ENCODE peak calls at places on chromosomes 5 and 9, in seven cellular contexts. F is ovary, X is GM06990, S is heart left ventricle, T is WTC11, N is choroid plexus epithelial cell, C is RWPE1. I is an unnamed sample.

GRCh38 chr9:116064970-116065369 is 88.6 kb upstream of the PAPPA start:
- DNase-seq in N (no peak), F (no peak), C (no peak), S (no peak), T (no peak), X (no peak), I (no peak)

GRCh38 chr9:124306098-124306735 is 48.5 kb downstream of the NEK6 start:
- DNase-seq in N (peak), S (peak), C (peak), X (no peak), F (no peak), T (no peak), I (no peak)

GRCh38 chr5:53359906-53360305 is 120.5 kb upstream of the FST start:
- DNase-seq in C (no peak), X (no peak), N (no peak), T (no peak), S (no peak), F (no peak), I (no peak)

GRCh38 chr9:127202461-127203139 is 62.0 kb upstream of the GARNL3 start:
- DNase-seq in N (no peak), F (no peak), T (no peak), X (no peak), S (no peak), C (no peak), I (no peak)

GRCh38 chr9:79189511-79189924 is 382.2 kb upstream of the TLE4 start:
- DNase-seq in T (no peak), S (no peak), X (no peak), N (peak), F (no peak), C (no peak), I (no peak)

GRCh38 chr9:133403766-133404439 is 13.9 kb downstream of the REXO4 start:
- DNase-seq in C (peak), S (no peak), F (no peak), N (peak), X (no peak), T (peak), I (peak)

GRCh38 chr5:158727108-158727507 is 372.6 kb downstream of the EBF1 start:
- DNase-seq in C (no peak), T (no peak), X (no peak), F (peak), S (no peak), N (peak), I (no peak)

GRCh38 chr5:66603881-66604280 is 7.7 kb downstream of the MAST4 start:
- DNase-seq in T (no peak), X (no peak), F (no peak), N (no peak), S (no peak), C (no peak), I (no peak)

GRCh38 chr5:73985145-73985544 is 359.1 kb downstream of the ARHGEF28 start:
- DNase-seq in N (peak), C (peak), F (no peak), T (no peak), S (no peak), X (no peak), I (no peak)

GRCh38 chr9:87812375-87813118 is 70.1 kb upstream of the SPATA31E1 start:
- DNase-seq in T (peak), X (no peak), N (peak), S (no peak), C (peak), F (peak), I (no peak)
- TF ChIP-seq CTCF in T (peak), X (peak), N (peak), S (peak), C (peak), F (peak), I (peak)

GRCh38 chr5:24642022-24642421 is 2.8 kb downstream of the CDH10 start:
- DNase-seq in X (no peak), F (no peak), S (no peak), T (no peak), N (peak), C (peak), I (no peak)
- TF ChIP-seq CTCF in X (peak), F (no peak), S (no peak), T (peak), N (peak), C (peak), I (peak)

GRCh38 chr5:141483842-141484241 is 988 bp upstream of the PCDHGC4 start:
- DNase-seq in X (no peak), F (no peak), S (no peak), T (no peak), N (no peak), C (no peak), I (no peak)
- TF ChIP-seq CTCF in X (no peak), F (no peak), S (no peak), T (no peak), N (no peak), C (no peak), I (no peak)

GRCh38 chr5:142748568-142749249 is 21.5 kb upstream of the ARHGAP26 start:
- DNase-seq in S (no peak), F (no peak), X (no peak), C (peak), N (peak), T (peak), I (no peak)
- TF ChIP-seq CTCF in S (peak), F (no peak), X (peak), C (no peak), N (peak), T (peak), I (peak)